ENCODE peak calls at places on chromosomes 7 and 10, in ten cellular contexts. One of them, this sample, is unnamed.

GRCh38 chr10:82020999-82021398 is 146.0 kb downstream of the NRG3 start:
- DNase-seq in ovary: no peak
- DNase-seq in H1: no peak
- DNase-seq in suprapubic skin: no peak
- DNase-seq in transverse colon: no peak
- DNase-seq in stomach: no peak
- DNase-seq in GM12878: no peak
- DNase-seq in HepG2: no peak
- DNase-seq in tibial nerve: no peak
- DNase-seq in A549: no peak
- DNase-seq in this sample: no peak

GRCh38 chr10:99698504-99699080 is 33.3 kb downstream of the COX15 start:
- DNase-seq in H1: no peak
- DNase-seq in stomach: no peak
- DNase-seq in A549: no peak
- DNase-seq in ovary: no peak
- DNase-seq in suprapubic skin: no peak
- DNase-seq in GM12878: no peak
- DNase-seq in transverse colon: no peak
- DNase-seq in tibial nerve: no peak
- DNase-seq in HepG2: no peak
- DNase-seq in this sample: no peak

GRCh38 chr7:83548250-83548649 is 100.7 kb downstream of the SEMA3E start:
- DNase-seq in stomach: no peak
- DNase-seq in ovary: no peak
- DNase-seq in tibial nerve: no peak
- DNase-seq in suprapubic skin: no peak
- DNase-seq in GM12878: no peak
- DNase-seq in A549: no peak
- DNase-seq in transverse colon: no peak
- DNase-seq in H1: no peak
- DNase-seq in HepG2: no peak
- DNase-seq in this sample: no peak

GRCh38 chr10:100888957-100889356 is 23.8 kb upstream of the SLF2 start:
- DNase-seq in suprapubic skin: no peak
- DNase-seq in A549: no peak
- DNase-seq in transverse colon: no peak
- DNase-seq in H1: no peak
- DNase-seq in stomach: no peak
- DNase-seq in ovary: no peak
- DNase-seq in GM12878: no peak
- DNase-seq in tibial nerve: no peak
- DNase-seq in HepG2: no peak
- DNase-seq in this sample: no peak

GRCh38 chr7:93813514-93813913 is 77.0 kb downstream of the TFPI2 start:
- DNase-seq in transverse colon: no peak
- DNase-seq in ovary: no peak
- DNase-seq in HepG2: no peak
- DNase-seq in stomach: no peak
- DNase-seq in tibial nerve: no peak
- DNase-seq in GM12878: no peak
- DNase-seq in suprapubic skin: no peak
- DNase-seq in H1: no peak
- DNase-seq in A549: no peak
- DNase-seq in this sample: no peak

GRCh38 chr10:30282226-30282625 is 66.9 kb downstream of the MTPAP start:
- DNase-seq in tibial nerve: no peak
- DNase-seq in transverse colon: no peak
- DNase-seq in A549: no peak
- DNase-seq in H1: no peak
- DNase-seq in ovary: no peak
- DNase-seq in suprapubic skin: no peak
- DNase-seq in GM12878: no peak
- DNase-seq in stomach: no peak
- DNase-seq in HepG2: no peak
- DNase-seq in this sample: no peak

GRCh38 chr10:44937201-44938005 is 22.2 kb upstream of the RASSF4 start:
- DNase-seq in A549: no peak
- DNase-seq in suprapubic skin: no peak
- DNase-seq in ovary: no peak
- DNase-seq in HepG2: no peak
- DNase-seq in GM12878: no peak
- DNase-seq in tibial nerve: no peak
- DNase-seq in transverse colon: no peak
- DNase-seq in H1: no peak
- DNase-seq in stomach: no peak
- DNase-seq in this sample: peak

GRCh38 chr10:124685251-124685650 is 58.9 kb downstream of the FAM53B start:
- DNase-seq in stomach: no peak
- DNase-seq in ovary: no peak
- DNase-seq in GM12878: no peak
- DNase-seq in A549: no peak
- DNase-seq in H1: no peak
- DNase-seq in transverse colon: peak
- DNase-seq in suprapubic skin: no peak
- DNase-seq in HepG2: no peak
- DNase-seq in tibial nerve: no peak
- DNase-seq in this sample: peak

GRCh38 chr10:31340343-31340742 is 21.3 kb downstream of the ZEB1 start:
- DNase-seq in transverse colon: no peak
- DNase-seq in A549: no peak
- DNase-seq in ovary: no peak
- DNase-seq in GM12878: no peak
- DNase-seq in suprapubic skin: no peak
- DNase-seq in stomach: no peak
- DNase-seq in H1: no peak
- DNase-seq in HepG2: peak
- DNase-seq in tibial nerve: no peak
- DNase-seq in this sample: no peak

GRCh38 chr7:35694161-35694783 is 663 bp downstream of the HERPUD2 start:
- DNase-seq in A549: no peak
- DNase-seq in tibial nerve: no peak
- DNase-seq in H1: no peak
- DNase-seq in transverse colon: no peak
- DNase-seq in GM12878: no peak
- DNase-seq in HepG2: no peak
- DNase-seq in stomach: no peak
- DNase-seq in suprapubic skin: no peak
- DNase-seq in ovary: peak
- DNase-seq in this sample: peak

DNA sequence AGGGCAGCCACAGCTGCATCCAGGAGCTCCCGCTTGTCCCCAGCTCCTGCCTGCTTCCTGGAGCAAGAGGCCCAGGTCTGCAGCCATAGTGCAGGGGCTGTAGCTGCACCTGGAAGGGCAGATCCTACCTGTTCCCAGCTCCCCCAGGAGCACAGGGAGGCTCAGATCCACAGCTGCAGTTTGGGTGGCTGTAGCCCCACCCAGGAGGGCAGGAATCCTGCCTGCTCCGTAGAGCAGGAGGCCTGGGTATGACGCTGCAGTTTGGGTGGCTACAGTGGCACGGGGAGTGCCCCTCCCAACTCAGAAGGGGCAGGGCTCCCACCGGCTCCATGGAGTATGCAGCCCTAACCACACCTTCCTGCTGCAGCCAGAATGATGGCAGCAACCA is 26.7 kb upstream of the CDCA7L start:
- DNase-seq in H1: no peak
- DNase-seq in GM12878: no peak
- DNase-seq in tibial nerve: no peak
- DNase-seq in ovary: no peak
- DNase-seq in A549: no peak
- DNase-seq in transverse colon: no peak
- DNase-seq in suprapubic skin: no peak
- DNase-seq in HepG2: no peak
- DNase-seq in stomach: no peak
- DNase-seq in this sample: no peak
- TF ChIP-seq POLR2A in H1: no peak
- TF ChIP-seq POLR2A in GM12878: no peak
- TF ChIP-seq POLR2A in tibial nerve: no peak
- TF ChIP-seq POLR2A in ovary: no peak
- TF ChIP-seq POLR2A in A549: no peak
- TF ChIP-seq POLR2A in transverse colon: no peak
- TF ChIP-seq POLR2A in suprapubic skin: no peak
- TF ChIP-seq POLR2A in HepG2: no peak
- TF ChIP-seq POLR2A in stomach: no peak
- TF ChIP-seq POLR2A in this sample: no peak

GRCh38 chr10:57743711-57744110 is 524.0 kb downstream of the IPMK start:
- DNase-seq in suprapubic skin: no peak
- DNase-seq in HepG2: no peak
- DNase-seq in H1: no peak
- DNase-seq in tibial nerve: no peak
- DNase-seq in ovary: no peak
- DNase-seq in A549: no peak
- DNase-seq in GM12878: no peak
- DNase-seq in stomach: no peak
- DNase-seq in transverse colon: no peak
- DNase-seq in this sample: no peak
- TF ChIP-seq EP300 in suprapubic skin: no peak
- TF ChIP-seq EP300 in HepG2: no peak
- TF ChIP-seq EP300 in H1: no peak
- TF ChIP-seq EP300 in tibial nerve: no peak
- TF ChIP-seq EP300 in ovary: no peak
- TF ChIP-seq EP300 in A549: no peak
- TF ChIP-seq EP300 in GM12878: no peak
- TF ChIP-seq EP300 in stomach: no peak
- TF ChIP-seq EP300 in transverse colon: no peak
- TF ChIP-seq EP300 in this sample: no peak

DNA sequence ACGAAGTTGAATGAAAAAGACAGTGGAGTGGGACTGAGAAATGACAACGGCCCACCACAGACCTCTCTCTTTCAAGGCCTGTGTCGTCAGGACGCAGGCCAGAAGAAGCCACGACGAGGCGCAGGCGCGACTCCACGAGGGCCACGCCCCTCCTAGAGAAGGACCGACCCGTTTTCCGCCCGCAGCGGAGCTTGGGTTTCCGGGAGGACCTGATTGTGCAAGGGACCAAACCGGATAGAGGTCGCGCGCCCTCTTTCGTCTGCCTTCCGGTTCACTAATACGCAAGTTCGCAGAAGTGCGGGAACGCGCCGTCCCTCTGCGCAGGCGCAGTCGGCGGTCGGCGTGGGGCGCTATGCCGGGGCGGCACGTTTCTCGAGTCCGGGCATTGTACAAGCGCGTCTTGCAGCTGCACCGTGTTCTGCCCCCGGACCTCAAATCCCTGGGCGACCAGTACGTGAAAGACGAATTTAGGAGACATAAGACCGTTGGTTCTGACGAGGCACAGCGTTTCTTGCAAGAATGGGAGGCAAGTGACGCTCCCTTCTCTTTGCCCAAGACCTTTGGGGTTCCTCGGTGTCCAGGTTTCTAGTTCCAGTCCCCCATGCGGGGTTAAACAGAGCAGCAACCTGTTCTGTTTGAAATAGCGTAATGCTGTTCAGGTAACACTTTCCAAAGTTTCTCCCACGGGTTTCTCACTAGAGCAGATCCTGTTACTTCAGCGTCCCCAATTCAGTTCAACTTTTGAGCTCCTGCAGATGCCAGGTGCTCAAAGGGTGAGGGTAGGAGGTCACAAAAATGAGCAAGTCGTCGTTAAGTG is at the start of gene SDHAF3:
- DNase-seq in GM12878: peak
- DNase-seq in H1: peak
- DNase-seq in stomach: peak
- DNase-seq in A549: peak
- DNase-seq in transverse colon: peak
- DNase-seq in ovary: peak
- DNase-seq in tibial nerve: peak
- DNase-seq in suprapubic skin: peak
- DNase-seq in HepG2: peak
- DNase-seq in this sample: peak
- TF ChIP-seq POLR2A in GM12878: peak
- TF ChIP-seq POLR2A in H1: peak
- TF ChIP-seq POLR2A in stomach: no peak
- TF ChIP-seq POLR2A in A549: peak
- TF ChIP-seq POLR2A in transverse colon: peak
- TF ChIP-seq POLR2A in ovary: peak
- TF ChIP-seq POLR2A in tibial nerve: peak
- TF ChIP-seq POLR2A in suprapubic skin: no peak
- TF ChIP-seq POLR2A in HepG2: peak
- TF ChIP-seq POLR2A in this sample: peak

GRCh38 chr10:63922714-63923317 is 401.6 kb downstream of the REEP3 start:
- DNase-seq in suprapubic skin: no peak
- DNase-seq in tibial nerve: no peak
- DNase-seq in GM12878: no peak
- DNase-seq in A549: no peak
- DNase-seq in transverse colon: no peak
- DNase-seq in ovary: no peak
- DNase-seq in HepG2: peak
- DNase-seq in H1: no peak
- DNase-seq in stomach: no peak
- DNase-seq in this sample: no peak

GRCh38 chr10:63919576-63920279 is 398.5 kb downstream of the REEP3 start:
- DNase-seq in transverse colon: no peak
- DNase-seq in suprapubic skin: no peak
- DNase-seq in A549: no peak
- DNase-seq in GM12878: no peak
- DNase-seq in H1: no peak
- DNase-seq in ovary: no peak
- DNase-seq in stomach: no peak
- DNase-seq in HepG2: no peak
- DNase-seq in tibial nerve: no peak
- DNase-seq in this sample: no peak

GRCh38 chr10:63917363-63917762 is 396.2 kb downstream of the REEP3 start:
- DNase-seq in ovary: no peak
- DNase-seq in tibial nerve: no peak
- DNase-seq in stomach: no peak
- DNase-seq in suprapubic skin: no peak
- DNase-seq in GM12878: no peak
- DNase-seq in HepG2: no peak
- DNase-seq in transverse colon: no peak
- DNase-seq in H1: no peak
- DNase-seq in A549: no peak
- DNase-seq in this sample: no peak

DNA sequence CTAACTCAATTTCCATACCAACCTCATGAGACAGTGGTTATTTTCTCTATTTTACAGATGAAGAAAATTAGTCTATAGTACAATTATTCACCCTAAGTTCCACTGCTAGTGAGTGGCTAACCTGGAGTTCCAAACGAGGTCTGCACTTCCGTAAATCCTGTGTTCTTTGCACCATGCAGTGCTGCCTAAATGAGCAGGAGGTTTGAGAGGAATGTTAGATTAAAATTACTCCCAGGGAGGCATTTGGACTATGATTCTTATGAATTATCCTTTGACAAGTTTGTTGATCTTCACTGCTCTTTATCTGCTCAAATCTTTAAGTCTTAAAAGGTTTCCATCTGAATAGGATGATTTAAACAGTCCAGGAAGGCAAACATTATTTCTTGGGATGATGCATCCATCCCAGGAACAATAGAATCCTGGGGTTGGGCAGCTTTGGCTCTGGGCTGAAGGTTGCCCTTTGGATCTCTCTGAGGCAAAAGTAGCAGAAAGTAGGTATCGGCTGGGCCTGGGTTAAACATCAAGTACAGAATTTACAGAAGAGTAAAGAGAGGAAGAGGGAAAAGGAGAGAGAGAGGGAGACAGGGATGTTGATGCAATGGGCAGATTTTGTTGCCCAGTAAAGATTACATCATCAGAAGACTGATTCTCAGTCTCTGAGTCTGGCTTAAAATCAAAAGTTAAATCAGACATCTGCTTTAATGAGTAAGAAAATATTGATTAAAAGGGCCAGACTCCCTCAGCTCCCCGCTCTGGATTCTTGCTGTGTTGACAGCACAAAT is 400.9 kb downstream of the REEP3 start:
- DNase-seq in stomach: no peak
- DNase-seq in transverse colon: no peak
- DNase-seq in A549: no peak
- DNase-seq in tibial nerve: no peak
- DNase-seq in GM12878: no peak
- DNase-seq in HepG2: no peak
- DNase-seq in ovary: no peak
- DNase-seq in suprapubic skin: no peak
- DNase-seq in H1: no peak
- DNase-seq in this sample: no peak
- TF ChIP-seq EP300 in stomach: no peak
- TF ChIP-seq EP300 in transverse colon: no peak
- TF ChIP-seq EP300 in A549: no peak
- TF ChIP-seq EP300 in tibial nerve: no peak
- TF ChIP-seq EP300 in GM12878: no peak
- TF ChIP-seq EP300 in HepG2: no peak
- TF ChIP-seq EP300 in ovary: no peak
- TF ChIP-seq EP300 in suprapubic skin: no peak
- TF ChIP-seq EP300 in H1: no peak
- TF ChIP-seq EP300 in this sample: no peak

This sample was measured in sigmoid colon.